ENCODE peak calls at places on chromosomes 2 and 18, in ten cellular contexts. One of them, this sample, is unnamed. For H3K4me1, the result is how much of the 10 kb centered on the place peaks cover.

GRCh38 chr18:2970762-2971659 is 41.9 kb downstream of the LPIN2 start:
- DNase-seq in IMR-90: peak
- DNase-seq in HepG2: no peak
- DNase-seq in Peyer's patch: no peak
- DNase-seq in HCT116: no peak
- DNase-seq in uterus: no peak
- DNase-seq in K562: no peak
- DNase-seq in A549: no peak
- DNase-seq in ovary: no peak
- DNase-seq in sigmoid colon: no peak
- DNase-seq in this sample: no peak

GRCh38 chr2:20221169-20221938 is 3.6 kb downstream of the SDC1 start:
- DNase-seq in IMR-90: peak
- DNase-seq in HepG2: no peak
- DNase-seq in Peyer's patch: no peak
- DNase-seq in HCT116: no peak
- DNase-seq in uterus: no peak
- DNase-seq in K562: no peak
- DNase-seq in A549: no peak
- DNase-seq in ovary: no peak
- DNase-seq in sigmoid colon: no peak
- DNase-seq in this sample: no peak

GRCh38 chr2:7930800-7931635 is 750.8 kb upstream of the ID2 start:
- DNase-seq in IMR-90: peak
- DNase-seq in HepG2: no peak
- DNase-seq in Peyer's patch: no peak
- DNase-seq in HCT116: no peak
- DNase-seq in uterus: peak
- DNase-seq in K562: no peak
- DNase-seq in A549: no peak
- DNase-seq in ovary: peak
- DNase-seq in sigmoid colon: peak
- DNase-seq in this sample: peak

GRCh38 chr2:120104002-120104467 is 91.2 kb downstream of the EPB41L5 start:
- DNase-seq in IMR-90: peak
- DNase-seq in HepG2: no peak
- DNase-seq in Peyer's patch: no peak
- DNase-seq in HCT116: no peak
- DNase-seq in uterus: no peak
- DNase-seq in K562: no peak
- DNase-seq in A549: no peak
- DNase-seq in ovary: no peak
- DNase-seq in sigmoid colon: no peak
- DNase-seq in this sample: no peak

GRCh38 chr2:24820175-24820513 is 26.9 kb downstream of the CENPO start:
- DNase-seq in IMR-90: no peak
- DNase-seq in HepG2: no peak
- DNase-seq in Peyer's patch: no peak
- DNase-seq in HCT116: no peak
- DNase-seq in uterus: no peak
- DNase-seq in K562: no peak
- DNase-seq in A549: no peak
- DNase-seq in ovary: no peak
- DNase-seq in sigmoid colon: no peak
- DNase-seq in this sample: no peak

GRCh38 chr18:79200546-79201268 is 131.5 kb downstream of the ATP9B start:
- DNase-seq in IMR-90: peak
- DNase-seq in HepG2: no peak
- DNase-seq in Peyer's patch: peak
- DNase-seq in HCT116: peak
- DNase-seq in uterus: no peak
- DNase-seq in K562: peak
- DNase-seq in A549: no peak
- DNase-seq in ovary: peak
- DNase-seq in sigmoid colon: peak
- DNase-seq in this sample: peak

GRCh38 chr2:85602476-85603234 is at the start of gene TMEM150A:
- DNase-seq in IMR-90: peak
- DNase-seq in HepG2: peak
- DNase-seq in Peyer's patch: peak
- DNase-seq in HCT116: peak
- DNase-seq in uterus: peak
- DNase-seq in K562: peak
- DNase-seq in A549: peak
- DNase-seq in ovary: peak
- DNase-seq in sigmoid colon: peak
- DNase-seq in this sample: peak

GRCh38 chr18:27064673-27065072 is 120.4 kb downstream of the CHST9 start:
- DNase-seq in IMR-90: no peak
- DNase-seq in HepG2: no peak
- DNase-seq in Peyer's patch: no peak
- DNase-seq in HCT116: no peak
- DNase-seq in uterus: no peak
- DNase-seq in K562: no peak
- DNase-seq in A549: no peak
- DNase-seq in ovary: no peak
- DNase-seq in sigmoid colon: no peak
- DNase-seq in this sample: no peak

GRCh38 chr2:96153991-96154431 is 8.8 kb upstream of the DUSP2 start:
- DNase-seq in IMR-90: no peak
- DNase-seq in HepG2: peak
- DNase-seq in Peyer's patch: peak
- DNase-seq in HCT116: no peak
- DNase-seq in uterus: no peak
- DNase-seq in K562: no peak
- DNase-seq in A549: no peak
- DNase-seq in ovary: no peak
- DNase-seq in sigmoid colon: peak
- DNase-seq in this sample: no peak

DNA sequence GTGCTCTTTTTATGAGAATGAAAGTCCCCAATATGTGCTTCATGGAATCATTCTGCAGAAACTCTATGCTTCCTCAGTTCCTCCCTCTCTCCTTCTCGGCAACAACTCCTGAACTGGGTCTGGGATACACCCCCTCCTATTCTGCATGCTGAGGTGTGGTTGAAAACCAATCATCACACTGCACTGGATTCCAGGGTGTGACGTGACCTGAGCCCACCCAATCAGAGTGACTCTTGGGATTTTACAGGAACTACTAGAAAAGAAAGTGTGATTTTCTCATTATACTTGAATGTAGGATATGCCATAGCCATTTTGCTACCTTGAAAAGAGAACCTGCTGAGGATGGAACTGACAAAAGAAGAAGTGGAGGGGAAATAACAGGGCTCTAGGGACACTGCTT is 36.3 kb downstream of the ACVR1 start:
- DNase-seq in IMR-90: no peak
- DNase-seq in HepG2: no peak
- DNase-seq in Peyer's patch: no peak
- DNase-seq in HCT116: no peak
- DNase-seq in uterus: no peak
- DNase-seq in K562: no peak
- DNase-seq in A549: no peak
- DNase-seq in ovary: no peak
- DNase-seq in sigmoid colon: no peak
- DNase-seq in this sample: no peak
- H3K4me1 ChIP-seq in IMR-90: under half
- H3K4me1 ChIP-seq in HepG2: half or more
- H3K4me1 ChIP-seq in Peyer's patch: under half
- H3K4me1 ChIP-seq in HCT116: under half
- H3K4me1 ChIP-seq in uterus: under half
- H3K4me1 ChIP-seq in K562: half or more
- H3K4me1 ChIP-seq in A549: half or more
- H3K4me1 ChIP-seq in ovary: under half
- H3K4me1 ChIP-seq in sigmoid colon: under half
- H3K4me1 ChIP-seq in this sample: half or more

DNA sequence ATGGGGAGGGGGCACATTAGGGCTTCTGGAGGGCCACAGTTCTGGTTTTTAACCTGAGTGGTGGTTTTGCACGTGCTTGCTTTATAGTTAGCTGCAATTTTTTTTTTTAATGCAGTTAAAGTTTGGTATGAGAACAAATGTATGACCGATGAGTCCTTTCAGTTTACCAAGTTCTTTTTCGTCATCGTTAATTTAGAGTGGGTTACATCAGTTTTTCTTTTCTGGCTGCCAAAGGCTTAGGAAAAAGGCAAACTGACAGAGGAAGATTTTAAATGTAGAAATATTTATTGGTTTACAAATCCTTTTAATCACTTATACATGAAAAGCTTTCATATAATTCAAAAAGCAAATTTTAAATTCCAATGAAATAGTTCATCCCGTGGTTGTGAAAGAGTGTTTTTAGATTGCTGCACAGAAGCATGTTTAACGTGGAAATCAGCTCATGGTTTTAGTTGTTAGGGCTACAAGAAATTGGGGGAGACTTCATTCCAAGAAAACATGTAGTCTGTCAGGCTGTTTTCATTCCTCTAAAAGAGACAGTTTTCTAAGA is 82.9 kb downstream of the MSH2 start:
- DNase-seq in IMR-90: peak
- DNase-seq in HepG2: no peak
- DNase-seq in Peyer's patch: no peak
- DNase-seq in HCT116: no peak
- DNase-seq in uterus: no peak
- DNase-seq in K562: no peak
- DNase-seq in A549: no peak
- DNase-seq in ovary: no peak
- DNase-seq in sigmoid colon: no peak
- DNase-seq in this sample: no peak
- TF ChIP-seq CTCF in IMR-90: no peak
- TF ChIP-seq CTCF in HepG2: no peak
- TF ChIP-seq CTCF in Peyer's patch: no peak
- TF ChIP-seq CTCF in HCT116: no peak
- TF ChIP-seq CTCF in uterus: no peak
- TF ChIP-seq CTCF in K562: no peak
- TF ChIP-seq CTCF in A549: no peak
- TF ChIP-seq CTCF in ovary: no peak
- TF ChIP-seq CTCF in sigmoid colon: no peak
- TF ChIP-seq CTCF in this sample: no peak

DNA sequence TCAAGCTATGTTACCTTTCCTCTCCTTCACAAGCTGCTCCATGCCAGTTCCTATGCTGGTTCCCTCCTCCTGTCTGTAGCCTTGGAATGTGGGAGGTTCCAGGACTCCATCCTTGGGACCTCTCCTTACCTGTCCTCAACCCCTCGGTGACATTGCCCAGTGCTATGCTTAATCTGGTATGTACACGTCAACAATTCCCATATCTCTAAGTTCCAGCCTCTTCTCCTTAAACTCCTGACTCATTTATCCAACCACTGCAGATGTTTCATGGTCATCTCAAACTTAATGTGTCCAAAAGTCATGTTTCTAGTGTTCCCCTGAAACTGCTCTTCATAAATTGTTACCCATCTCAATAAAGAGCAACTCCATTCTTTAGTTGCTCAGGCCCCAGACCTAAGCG is 160.8 kb downstream of the TNS1 start:
- DNase-seq in IMR-90: no peak
- DNase-seq in HepG2: no peak
- DNase-seq in Peyer's patch: no peak
- DNase-seq in HCT116: no peak
- DNase-seq in uterus: no peak
- DNase-seq in K562: no peak
- DNase-seq in A549: no peak
- DNase-seq in ovary: no peak
- DNase-seq in sigmoid colon: no peak
- DNase-seq in this sample: no peak
- TF ChIP-seq POLR2A in IMR-90: no peak
- TF ChIP-seq POLR2A in HepG2: no peak
- TF ChIP-seq POLR2A in Peyer's patch: no peak
- TF ChIP-seq POLR2A in HCT116: no peak
- TF ChIP-seq POLR2A in uterus: no peak
- TF ChIP-seq POLR2A in K562: no peak
- TF ChIP-seq POLR2A in A549: no peak
- TF ChIP-seq POLR2A in ovary: no peak
- TF ChIP-seq POLR2A in sigmoid colon: no peak
- TF ChIP-seq POLR2A in this sample: no peak

DNA sequence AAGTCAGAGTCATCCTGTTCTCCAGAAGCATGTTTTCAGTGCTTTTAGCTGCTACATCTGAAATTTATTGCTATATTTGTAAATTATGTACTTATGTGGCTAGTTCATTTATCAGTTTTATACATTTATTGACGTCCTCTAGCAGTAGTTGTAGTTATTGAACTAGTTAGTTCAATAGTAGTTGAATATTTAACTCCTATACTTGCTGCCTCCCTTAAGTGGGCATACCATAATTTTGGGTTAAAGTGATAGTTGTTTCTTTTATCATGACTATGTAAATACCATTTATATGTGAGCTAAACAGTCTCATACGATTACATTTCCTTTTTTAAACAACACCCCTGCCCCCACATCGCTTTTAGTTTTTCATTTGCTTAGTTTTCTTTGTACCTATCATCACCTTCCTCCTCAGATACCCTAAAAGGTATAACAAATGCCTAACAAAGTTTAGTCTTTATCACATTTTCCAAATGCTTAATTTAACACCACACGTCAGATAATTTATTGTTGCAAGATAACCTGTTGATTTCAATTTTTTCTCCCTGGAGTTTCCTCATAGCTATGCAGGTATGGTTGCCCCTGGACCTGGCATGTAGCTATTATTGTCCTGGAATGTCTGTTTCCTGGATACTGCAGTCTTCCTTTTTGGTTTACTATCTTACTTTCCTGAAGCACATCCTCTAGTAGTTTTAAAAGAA is 8.8 kb downstream of the MAP4K4 start:
- DNase-seq in IMR-90: no peak
- DNase-seq in HepG2: no peak
- DNase-seq in Peyer's patch: no peak
- DNase-seq in HCT116: no peak
- DNase-seq in uterus: no peak
- DNase-seq in K562: no peak
- DNase-seq in A549: no peak
- DNase-seq in ovary: no peak
- DNase-seq in sigmoid colon: no peak
- DNase-seq in this sample: no peak
- H3K4me1 ChIP-seq in IMR-90: under half
- H3K4me1 ChIP-seq in HepG2: half or more
- H3K4me1 ChIP-seq in Peyer's patch: under half
- H3K4me1 ChIP-seq in HCT116: under half
- H3K4me1 ChIP-seq in uterus: under half
- H3K4me1 ChIP-seq in K562: under half
- H3K4me1 ChIP-seq in A549: half or more
- H3K4me1 ChIP-seq in ovary: under half
- H3K4me1 ChIP-seq in sigmoid colon: under half
- H3K4me1 ChIP-seq in this sample: under half

This sample was measured in body of pancreas.